ENCODE peak calls at places on chromosomes 2 and 18, in four cellular contexts. J is K562, A is HepG2, E is SK-N-SH. C is an unnamed sample.

GRCh38 chr18:77597726-77598125 is 348.1 kb downstream of the GALR1 start:
- DNase-seq in J (no peak), A (no peak), E (no peak), C (no peak)

GRCh38 chr2:234495801-234496441 is 960 bp downstream of the ARL4C start:
- DNase-seq in J (no peak), A (no peak), E (peak), C (no peak)

GRCh38 chr18:36128907-36129299 is 237 bp downstream of the SLC39A6 start:
- DNase-seq in J (no peak), A (no peak), E (no peak), C (no peak)

GRCh38 chr18:13218376-13219011 is at the start of gene LDLRAD4:
- DNase-seq in J (no peak), A (no peak), E (peak), C (no peak)

GRCh38 chr2:233705911-233706506 is 6.7 kb upstream of the UGT1A5 start:
- DNase-seq in J (no peak), A (no peak), E (no peak), C (no peak)

GRCh38 chr2:98334439-98335078 is 11.7 kb upstream of the CNGA3 start:
- DNase-seq in J (no peak), A (no peak), E (peak), C (no peak)

GRCh38 chr18:11981633-11982366 is 493 bp downstream of the IMPA2 start:
- DNase-seq in J (no peak), A (peak), E (no peak), C (no peak)

GRCh38 chr2:222577341-222577740 is 78.6 kb downstream of the FARSB start:
- DNase-seq in J (no peak), A (no peak), E (no peak), C (no peak)

GRCh38 chr2:232229917-232230310 is 148.6 kb upstream of the ALPP start:
- DNase-seq in J (no peak), A (no peak), E (no peak), C (no peak)

GRCh38 chr2:105769504-105769903 is 24.8 kb downstream of the NCK2 start:
- DNase-seq in J (no peak), A (no peak), E (peak), C (no peak)

GRCh38 chr2:203070615-203071547 is 56.2 kb downstream of the NBEAL1 start:
- DNase-seq in J (no peak), A (no peak), E (no peak), C (no peak)

GRCh38 chr2:201366166-201366565 is 9.0 kb upstream of the FLACC1 start:
- DNase-seq in J (no peak), A (no peak), E (no peak), C (no peak)

GRCh38 chr2:229268626-229269025 is 2.5 kb downstream of the PID1 start:
- DNase-seq in J (no peak), A (no peak), E (no peak), C (no peak)
- TF ChIP-seq NFIC in J (no peak), A (no peak), E (no peak), C (no peak)

DNA sequence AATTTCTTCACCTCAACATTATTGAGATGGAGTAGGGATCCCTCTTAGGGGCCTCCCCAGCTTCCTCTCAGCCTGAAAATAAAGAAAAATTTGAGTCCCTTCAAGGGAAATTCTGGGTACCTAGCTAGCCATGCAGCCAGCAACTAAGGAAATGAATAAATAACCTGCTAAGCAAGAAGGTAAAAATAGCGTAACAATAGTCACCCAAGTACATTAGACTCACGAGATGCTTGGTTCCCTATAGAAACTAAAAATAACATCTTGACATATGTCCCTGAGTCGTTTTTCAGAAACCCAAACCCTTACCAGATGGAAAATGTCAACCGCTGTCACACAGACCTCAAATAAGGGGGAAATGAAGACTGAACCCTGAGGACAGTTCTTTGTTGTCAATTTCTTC is 51.9 kb downstream of the CACNB4 start:
- DNase-seq in J (no peak), A (no peak), E (no peak), C (peak)
- H3K4me3 ChIP-seq in J (no peak), A (no peak), E (no peak), C (peak)

GRCh38 chr18:25456284-25456683 is 104.3 kb upstream of the ZNF521 start:
- DNase-seq in J (no peak), A (no peak), E (no peak), C (no peak)

GRCh38 chr18:25454728-25455127 is 102.8 kb upstream of the ZNF521 start:
- DNase-seq in J (no peak), A (no peak), E (no peak), C (no peak)

GRCh38 chr18:25454270-25454659 is 102.3 kb upstream of the ZNF521 start:
- DNase-seq in J (no peak), A (no peak), E (peak), C (no peak)

GRCh38 chr18:25451077-25451658 is 99.2 kb upstream of the ZNF521 start:
- DNase-seq in J (no peak), A (no peak), E (no peak), C (no peak)

DNA sequence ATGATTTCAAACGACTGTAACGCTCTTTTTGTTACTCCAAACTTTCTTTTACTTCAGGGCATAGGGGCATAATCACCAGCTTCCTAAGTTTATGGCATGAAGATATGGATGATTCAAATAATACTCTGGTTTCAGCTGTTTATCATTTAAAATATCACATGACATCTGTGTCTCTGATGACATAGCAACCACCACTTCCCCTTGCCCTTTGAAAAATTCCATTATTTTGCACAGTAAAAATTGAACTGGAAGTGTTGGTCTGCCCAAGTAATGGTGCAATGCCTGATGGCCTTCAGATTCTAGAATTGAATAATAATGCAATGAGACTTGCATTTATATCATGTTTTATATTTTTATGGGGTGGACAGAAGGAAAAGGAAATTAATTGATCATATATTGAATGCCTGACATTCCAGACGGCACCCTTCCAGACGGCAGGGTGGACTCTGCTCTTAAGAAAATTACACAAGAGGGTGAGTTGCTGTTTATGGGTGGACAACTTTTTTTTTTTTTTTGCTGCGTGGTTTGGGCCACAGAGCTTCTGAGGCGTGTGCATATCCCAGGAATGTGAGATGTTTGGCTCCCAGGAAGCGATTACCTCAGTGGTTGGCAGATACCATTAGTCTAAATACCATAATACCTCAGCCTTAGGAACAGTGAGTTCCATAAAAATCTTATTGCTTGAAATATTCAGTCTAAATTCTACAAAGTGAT is 101.7 kb upstream of the ZNF521 start:
- DNase-seq in J (no peak), A (no peak), E (no peak), C (no peak)
- TF ChIP-seq NFIC in J (no peak), A (no peak), E (peak), C (no peak)

DNA sequence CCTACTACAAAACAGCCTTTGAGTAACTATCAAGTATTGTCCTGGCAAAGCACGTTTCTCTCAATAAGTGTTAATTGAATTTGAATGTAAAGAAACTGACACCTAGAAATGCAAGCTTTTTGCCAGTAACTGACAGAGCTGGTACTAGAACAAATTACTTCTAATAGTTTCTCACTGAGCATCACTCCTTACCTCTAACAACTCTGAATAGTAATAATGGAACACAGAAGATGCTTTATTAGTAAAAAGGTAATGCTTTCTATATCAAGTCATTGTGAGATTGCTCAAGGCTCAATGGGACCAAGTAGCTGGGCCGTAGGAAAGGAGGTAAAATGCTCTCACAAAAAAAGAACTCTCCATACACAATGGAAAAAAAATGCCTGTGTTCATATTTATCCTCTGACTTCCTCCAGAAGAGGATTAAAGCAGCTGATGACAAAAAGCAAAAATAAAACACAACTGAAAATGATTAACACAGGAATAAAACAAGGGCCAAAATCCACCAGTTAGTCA is 11.8 kb downstream of the RASGRP3 start:
- DNase-seq in J (no peak), A (no peak), E (no peak), C (no peak)
- H3K4me3 ChIP-seq in J (no peak), A (no peak), E (no peak), C (no peak)

GRCh38 chr2:10296142-10296541 is 6.6 kb upstream of the HPCAL1 start:
- DNase-seq in J (no peak), A (no peak), E (no peak), C (no peak)

GRCh38 chr2:10297191-10297700 is 5.5 kb upstream of the HPCAL1 start:
- DNase-seq in J (no peak), A (no peak), E (no peak), C (no peak)

GRCh38 chr2:10300328-10300920 is 2.3 kb upstream of the HPCAL1 start:
- DNase-seq in J (no peak), A (peak), E (no peak), C (no peak)

GRCh38 chr2:10300997-10301945 is 1.4 kb upstream of the HPCAL1 start:
- DNase-seq in J (no peak), A (peak), E (no peak), C (no peak)

DNA sequence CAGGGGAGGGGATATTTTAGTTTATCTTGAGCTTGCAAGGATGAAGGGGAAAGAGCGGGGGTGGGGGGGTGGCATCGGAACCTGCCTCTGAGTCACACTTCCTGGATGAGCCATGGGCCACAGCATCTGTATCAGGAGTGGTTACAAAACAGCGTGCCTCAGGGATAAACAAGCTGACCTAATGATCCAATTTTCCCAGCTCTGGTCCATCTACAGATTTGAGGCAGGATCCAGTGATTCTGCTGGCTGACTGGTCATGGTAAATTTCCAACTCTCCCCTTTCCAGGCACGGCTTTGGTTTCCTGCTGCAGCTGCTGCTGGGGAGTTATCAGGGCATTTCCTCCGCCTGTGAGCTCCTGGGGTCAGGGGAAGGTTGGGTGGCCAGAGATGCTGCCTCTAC is 4.8 kb upstream of the HPCAL1 start:
- DNase-seq in J (peak), A (peak), E (peak), C (no peak)
- TF ChIP-seq NFIC in J (no peak), A (no peak), E (peak), C (no peak)

GRCh38 chr2:66446178-66446860 is 11.4 kb downstream of the MEIS1 start:
- DNase-seq in J (no peak), A (no peak), E (no peak), C (no peak)
- H3K4me3 ChIP-seq in J (no peak), A (no peak), E (no peak), C (no peak)

GRCh38 chr2:137938204-137938603 is 26.1 kb upstream of the HNMT start:
- DNase-seq in J (no peak), A (peak), E (no peak), C (no peak)
- TF ChIP-seq NFIC in J (no peak), A (no peak), E (no peak), C (no peak)

C was measured in GM12878.